ENCODE peak calls at places on chromosomes 12 and 14, in seven cellular contexts. R is sigmoid colon, B is endothelial cell of umbilical vein, V is GM12878, K is IMR-90, S is heart left ventricle, F is A549. J is an unnamed sample.

GRCh38 chr12:40473979-40474378 is 218.3 kb upstream of the CNTN1 start:
- DNase-seq in B (no peak), S (no peak), K (no peak), R (no peak), V (no peak), F (no peak), J (no peak)

GRCh38 chr14:100747021-100747586 is 20.4 kb downstream of the DLK1 start:
- DNase-seq in R (peak), S (peak), B (no peak), V (no peak), F (peak), K (peak), J (peak)

GRCh38 chr12:92151916-92152315 is 6.3 kb upstream of the BTG1 start:
- DNase-seq in R (no peak), F (no peak), K (no peak), B (peak), V (no peak), S (no peak), J (no peak)

GRCh38 chr14:92657457-92658142 is 90.8 kb downstream of the LGMN start:
- DNase-seq in R (peak), S (peak), B (no peak), V (no peak), K (no peak), F (no peak), J (peak)

GRCh38 chr12:71157601-71158233 is at the start of gene TSPAN8:
- DNase-seq in B (peak), F (no peak), S (no peak), K (no peak), V (no peak), R (no peak), J (no peak)

GRCh38 chr12:78398750-78399149 is 465.8 kb upstream of the SYT1 start:
- DNase-seq in V (no peak), R (no peak), K (no peak), S (no peak), B (no peak), F (no peak), J (no peak)

GRCh38 chr12:88922816-88923215 is 342.5 kb upstream of the KITLG start:
- DNase-seq in V (no peak), S (no peak), F (no peak), B (no peak), K (peak), R (no peak), J (no peak)

GRCh38 chr12:29733060-29733459 is 50.7 kb downstream of the TMTC1 start:
- DNase-seq in R (no peak), B (no peak), S (no peak), F (no peak), V (no peak), K (peak), J (no peak)

GRCh38 chr12:104747956-104748355 is 210.1 kb downstream of the SLC41A2 start:
- DNase-seq in F (no peak), R (no peak), V (no peak), B (no peak), S (no peak), K (no peak), J (no peak)

GRCh38 chr12:89571481-89572190 is 45.8 kb upstream of the POC1B start:
- DNase-seq in F (no peak), B (no peak), S (no peak), K (peak), V (no peak), R (no peak), J (no peak)

GRCh38 chr14:104152686-104153398 is 14.5 kb downstream of the KIF26A start:
- DNase-seq in B (no peak), K (no peak), R (no peak), S (no peak), V (no peak), F (no peak), J (no peak)

GRCh38 chr14:77752266-77752665 is 8.7 kb downstream of the SNW1 start:
- DNase-seq in F (no peak), K (no peak), B (no peak), V (no peak), S (no peak), R (no peak), J (no peak)

DNA sequence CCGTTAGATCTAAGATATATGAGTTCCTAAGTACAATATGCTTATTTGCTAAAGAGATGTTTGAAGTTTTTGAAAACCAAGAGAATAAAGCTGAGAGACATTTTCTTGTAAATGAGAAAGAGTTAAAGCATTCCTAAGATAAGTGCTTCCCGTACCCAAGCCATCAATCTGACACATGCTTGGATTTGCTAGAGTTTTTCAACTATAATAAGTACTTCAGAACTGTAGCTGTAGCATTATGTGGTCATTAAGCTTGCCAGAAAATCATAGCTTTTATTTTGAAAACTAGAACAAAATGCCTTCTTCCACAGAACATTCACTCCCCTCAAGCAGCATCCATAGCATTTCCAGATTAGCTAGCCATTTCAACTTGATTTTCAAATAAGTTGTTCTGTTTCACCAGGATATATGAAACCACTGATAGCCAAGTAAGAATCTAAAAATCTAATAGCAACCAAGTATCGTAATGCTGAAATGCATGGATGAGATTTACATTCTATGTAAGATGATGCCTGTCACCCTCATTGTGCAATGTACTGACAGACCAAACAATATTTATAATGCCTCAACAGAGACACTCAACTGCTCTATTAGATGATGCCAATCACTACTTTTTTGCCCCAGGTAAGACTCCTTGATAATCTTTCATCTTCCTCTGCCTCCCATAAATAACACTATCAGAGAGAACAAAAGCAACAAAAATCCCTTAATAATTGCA is 8.0 kb downstream of the SNW1 start:
- DNase-seq in S (no peak), F (no peak), R (no peak), V (no peak), K (peak), B (no peak), J (no peak)
- H3K27ac ChIP-seq in S (no peak), F (no peak), R (no peak), V (no peak), K (no peak), B (no peak), J (no peak)

GRCh38 chr12:4242595-4242994 is 31.0 kb upstream of the CCND2 start:
- DNase-seq in F (no peak), R (no peak), K (no peak), S (no peak), B (no peak), V (no peak), J (no peak)

GRCh38 chr12:4245446-4245845 is 28.1 kb upstream of the CCND2 start:
- DNase-seq in V (no peak), K (no peak), R (no peak), S (no peak), F (no peak), B (no peak), J (no peak)

GRCh38 chr12:4243098-4243795 is 30.3 kb upstream of the CCND2 start:
- DNase-seq in B (no peak), F (no peak), R (no peak), S (no peak), K (no peak), V (no peak), J (no peak)

GRCh38 chr12:4244868-4245267 is 28.7 kb upstream of the CCND2 start:
- DNase-seq in B (no peak), V (no peak), K (no peak), R (no peak), F (no peak), S (no peak), J (no peak)

GRCh38 chr12:4246116-4246515 is 27.4 kb upstream of the CCND2 start:
- DNase-seq in R (no peak), V (no peak), S (no peak), K (no peak), B (no peak), F (no peak), J (no peak)
- TF ChIP-seq POLR2A in R (no peak), V (no peak), S (no peak), K (no peak), B (no peak), F (no peak), J (no peak)

DNA sequence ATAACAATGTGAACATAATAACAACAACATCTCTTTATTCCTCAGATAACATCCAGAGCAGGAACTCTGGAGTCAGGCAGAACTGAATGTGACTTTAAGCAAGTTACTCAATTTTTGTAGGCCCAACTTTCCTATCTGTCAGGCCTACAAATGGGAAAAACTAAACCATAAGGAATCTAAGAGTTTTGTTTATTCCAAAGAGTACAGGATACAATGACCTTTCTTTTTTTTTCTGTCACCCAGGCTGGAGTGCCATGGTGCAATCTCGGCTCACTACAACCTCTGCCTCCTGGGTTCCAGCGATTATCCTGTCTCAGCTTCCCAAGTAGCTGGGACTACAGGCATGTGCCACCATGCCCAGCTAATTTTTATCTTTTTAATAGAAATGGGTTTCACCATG is 9.4 kb downstream of the LPCAT3 start:
- DNase-seq in K (no peak), S (no peak), R (no peak), B (no peak), F (no peak), V (no peak), J (no peak)
- H3K27ac ChIP-seq in K (no peak), S (no peak), R (no peak), B (no peak), F (no peak), V (no peak), J (no peak)

DNA sequence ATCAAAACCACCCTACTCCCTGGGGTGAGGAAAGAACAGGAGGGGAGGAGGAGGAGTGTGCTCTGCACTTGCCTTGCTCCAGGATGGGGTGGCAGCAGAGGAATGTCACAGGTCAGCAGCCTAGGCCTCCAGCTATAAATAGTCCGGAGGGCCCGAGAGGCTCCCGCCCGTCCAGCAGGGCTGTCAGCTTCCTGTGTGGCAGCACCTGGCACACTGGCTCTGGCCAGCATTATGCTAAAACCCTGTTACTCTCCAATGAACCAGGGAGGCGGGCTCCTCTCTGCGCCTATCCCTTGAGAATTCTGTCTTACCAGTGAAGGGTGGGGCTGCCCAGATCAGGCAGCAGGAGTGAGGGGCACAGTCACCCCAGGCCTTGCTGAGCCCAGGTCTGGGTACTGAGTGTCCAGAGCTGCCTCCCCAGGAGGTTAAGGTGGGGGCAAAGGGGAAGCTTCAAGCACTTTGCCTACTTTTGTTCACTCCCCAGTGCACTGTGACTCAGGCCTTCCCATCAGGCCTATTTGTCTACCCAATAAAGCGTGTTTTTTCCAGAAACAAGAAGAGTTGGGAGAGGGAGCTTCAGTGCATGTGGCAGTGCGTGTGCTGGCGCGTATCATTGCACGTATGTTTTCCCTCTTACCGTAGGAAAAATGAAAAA is 1.1 kb upstream of the COX14 start:
- DNase-seq in K (peak), B (no peak), F (no peak), S (peak), V (peak), R (peak), J (peak)
- TF ChIP-seq POLR2A in K (no peak), B (no peak), F (no peak), S (no peak), V (no peak), R (no peak), J (no peak)

J was measured in adrenal gland.